ENCODE peak calls at places on chromosome 17, in seven cellular contexts. G, V, F, L, X, U and H are unnamed samples. For H3K4me1, the result is how much of the 10 kb centered on the place peaks cover.

GRCh38 chr17:78316115-78316866 is 43.6 kb downstream of the SOCS3 start:
- DNase-seq in F (peak), U (peak), V (no peak), L (peak), G (no peak), X (no peak), H (no peak)

GRCh38 chr17:69093279-69093789 is 32.6 kb upstream of the ABCA9 start:
- DNase-seq in G (no peak), F (no peak), L (peak), V (no peak), X (no peak), U (no peak), H (no peak)

GRCh38 chr17:37506678-37507077 is 17.0 kb downstream of the DUSP14 start:
- DNase-seq in F (peak), G (peak), L (peak), U (peak), X (no peak), V (peak), H (no peak)

GRCh38 chr17:65071861-65072260 is 15.3 kb upstream of the GNA13 start:
- DNase-seq in F (no peak), V (peak), L (no peak), G (no peak), X (no peak), U (no peak), H (no peak)

GRCh38 chr17:82235775-82236141 is 6.9 kb downstream of the SLC16A3 start:
- DNase-seq in V (no peak), X (no peak), G (no peak), L (no peak), U (no peak), F (no peak), H (no peak)

GRCh38 chr17:72145972-72146755 is 25.3 kb downstream of the SOX9 start:
- DNase-seq in L (no peak), U (no peak), G (no peak), V (no peak), F (no peak), X (no peak), H (no peak)

GRCh38 chr17:8332688-8333087 is 7.0 kb upstream of the ODF4 start:
- DNase-seq in U (no peak), X (no peak), G (no peak), L (no peak), F (peak), V (peak), H (no peak)

GRCh38 chr17:44380767-44381166 is 8.7 kb downstream of the ITGA2B start:
- DNase-seq in F (no peak), G (no peak), X (no peak), U (no peak), V (no peak), L (no peak), H (no peak)

GRCh38 chr17:82031885-82032627 is 578 bp downstream of the RAC3 start:
- DNase-seq in L (peak), G (no peak), U (peak), X (no peak), F (peak), V (no peak), H (no peak)

GRCh38 chr17:4936436-4936835 is 3.4 kb downstream of the SLC25A11 start:
- DNase-seq in F (no peak), X (no peak), G (no peak), V (no peak), L (no peak), U (no peak), H (no peak)
- TF ChIP-seq POLR2AphosphoS5 in F (no peak), X (no peak), G (no peak), V (no peak), L (no peak), U (no peak), H (no peak)

DNA sequence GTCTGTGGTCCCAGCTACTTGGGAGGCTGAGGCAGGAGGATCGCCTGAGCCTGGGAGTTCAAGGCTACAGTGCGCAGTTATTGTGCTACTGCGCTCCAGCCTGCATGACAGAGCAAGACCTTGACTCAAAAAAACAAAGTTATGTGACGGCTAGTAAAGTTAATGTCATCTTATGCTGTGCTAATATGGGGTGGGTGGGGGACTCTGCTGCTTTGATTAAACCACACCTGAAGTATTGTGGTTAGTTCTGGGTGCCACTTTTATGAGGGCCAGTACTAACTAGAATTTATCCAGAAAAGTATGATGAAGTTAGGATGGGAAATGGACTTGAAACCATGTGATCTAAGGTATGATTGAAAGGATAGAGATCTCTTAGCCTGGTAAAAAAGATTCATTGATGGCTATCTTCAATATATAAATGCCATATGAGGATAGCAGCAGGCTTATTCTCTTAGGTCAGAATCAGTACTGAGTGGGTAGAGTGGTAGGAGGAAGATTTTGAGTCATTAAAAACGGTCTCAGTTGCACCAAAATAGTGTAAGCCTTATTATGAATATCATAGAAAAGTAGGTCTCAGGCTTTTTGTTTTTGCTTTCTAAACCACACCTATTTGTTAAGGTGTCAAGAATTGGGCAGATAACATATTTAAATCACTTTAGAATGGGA is 5.6 kb downstream of the WSB1 start:
- DNase-seq in X (no peak), F (no peak), V (no peak), U (no peak), G (no peak), L (no peak), H (no peak)
- H3K4me1 ChIP-seq in X (under half), F (under half), V (half or more), U (under half), G (under half), L (under half), H (under half)

GRCh38 chr17:6981426-6981825 is 14.4 kb upstream of the ALOX12 start:
- DNase-seq in U (no peak), L (no peak), V (no peak), X (no peak), G (no peak), F (no peak), H (no peak)

GRCh38 chr17:6989779-6990178 is 6.1 kb upstream of the ALOX12 start:
- DNase-seq in G (no peak), F (no peak), L (no peak), V (no peak), X (no peak), U (no peak), H (no peak)

GRCh38 chr17:6986676-6987075 is 9.2 kb upstream of the ALOX12 start:
- DNase-seq in V (no peak), F (no peak), X (no peak), L (no peak), G (no peak), U (no peak), H (no peak)
- TF ChIP-seq SIN3A in V (no peak), F (no peak), X (no peak), L (no peak), G (no peak), U (no peak), H (no peak)

GRCh38 chr17:42676424-42677011 is at the start of gene PLEKHH3:
- DNase-seq in X (no peak), L (no peak), V (no peak), U (peak), F (no peak), G (no peak), H (no peak)
- TF ChIP-seq POLR2AphosphoS5 in X (no peak), L (no peak), V (peak), U (no peak), F (peak), G (peak), H (no peak)